ENCODE peak calls at places on chromosomes 16 and 17, in six cellular contexts. P is activated naive CD8-positive, alpha-beta T cell treated with anti-CD3 and anti-CD28 coated beads, Interleukin-2, amount 10 ng/mL, durations not matched to agents 7 days and 5 days; M is stomach; S is progenitor cell of endocrine pancreas; R is PC-9; J is HT-29. D is an unnamed sample.

GRCh38 chr16:4936181-4936990 is 562 bp downstream of the PPL start:
- DNase-seq in P (no peak), M (peak), S (peak), R (peak), J (peak), D (peak)

GRCh38 chr17:55053855-55054254 is 85.3 kb downstream of the STXBP4 start:
- DNase-seq in P (no peak), M (no peak), S (no peak), R (no peak), J (peak), D (no peak)

GRCh38 chr17:80475949-80476876 is at the start of gene NPTX1:
- DNase-seq in P (peak), M (no peak), S (no peak), R (no peak), J (no peak), D (no peak)

GRCh38 chr17:6069611-6070279 is 434 bp upstream of the WSCD1 start:
- DNase-seq in P (no peak), M (no peak), S (no peak), R (no peak), J (no peak), D (no peak)

GRCh38 chr16:26197707-26198106 is 505.9 kb downstream of the HS3ST4 start:
- DNase-seq in P (no peak), M (no peak), S (no peak), R (no peak), J (no peak), D (no peak)

GRCh38 chr17:29215717-29216116 is 30.9 kb upstream of the CRYBA1 start:
- DNase-seq in P (no peak), M (no peak), S (no peak), R (no peak), J (no peak), D (no peak)

GRCh38 chr17:17523714-17524075 is 27.5 kb upstream of the RASD1 start:
- DNase-seq in P (no peak), M (no peak), S (no peak), R (no peak), J (no peak), D (no peak)

GRCh38 chr16:89449726-89450335 is 40.5 kb downstream of the ANKRD11 start:
- DNase-seq in P (no peak), M (no peak), S (no peak), R (peak), J (no peak), D (no peak)

GRCh38 chr17:16486373-16487250 is 5.4 kb downstream of the LRRC75A start:
- DNase-seq in P (no peak), M (peak), S (no peak), R (no peak), J (peak), D (no peak)

GRCh38 chr17:46122486-46122871 is 70.8 kb downstream of the KANSL1 start:
- DNase-seq in P (no peak), M (no peak), S (no peak), R (no peak), J (no peak), D (no peak)

GRCh38 chr16:1309888-1310831 is 724 bp downstream of the UBE2I start:
- DNase-seq in P (peak), M (peak), S (no peak), R (no peak), J (no peak), D (no peak)

GRCh38 chr16:80463303-80463702 is 77.5 kb upstream of the DYNLRB2 start:
- DNase-seq in P (no peak), M (no peak), S (no peak), R (no peak), J (peak), D (peak)

GRCh38 chr16:68380676-68381362 is 67.5 kb downstream of the SMPD3 start:
- DNase-seq in P (no peak), M (no peak), S (no peak), R (no peak), J (no peak), D (no peak)

GRCh38 chr17:77253611-77254051 is 112.9 kb downstream of the SEC14L1 start:
- DNase-seq in P (no peak), M (no peak), S (no peak), R (peak), J (peak), D (no peak)

GRCh38 chr17:28498652-28499365 is 7.3 kb upstream of the FOXN1 start:
- DNase-seq in P (no peak), M (no peak), S (no peak), R (no peak), J (no peak), D (no peak)

GRCh38 chr16:29147710-29148425 is 163.0 kb downstream of the LAT start:
- DNase-seq in P (no peak), M (no peak), S (no peak), R (no peak), J (no peak), D (no peak)

GRCh38 chr17:41444186-41444585 is 3.4 kb upstream of the KRT38 start:
- DNase-seq in P (no peak), M (no peak), S (no peak), R (no peak), J (no peak), D (no peak)

GRCh38 chr16:63466-63865 is 9.0 kb downstream of the RHBDF1 start:
- DNase-seq in P (no peak), M (no peak), S (no peak), R (no peak), J (no peak), D (no peak)

GRCh38 chr16:6195966-6196365 is 1098.4 kb upstream of the EEF2KMT start:
- DNase-seq in P (no peak), M (no peak), S (no peak), R (no peak), J (no peak), D (no peak)

GRCh38 chr16:4602330-4602729 is 12.4 kb downstream of the UBALD1 start:
- DNase-seq in P (no peak), M (no peak), S (no peak), R (no peak), J (no peak), D (no peak)

GRCh38 chr16:15440852-15441251 is 6.5 kb downstream of the BMERB1 start:
- DNase-seq in P (no peak), M (no peak), S (no peak), R (peak), J (no peak), D (no peak)

GRCh38 chr16:2757344-2757743 is 4.9 kb downstream of the SRRM2 start:
- DNase-seq in P (no peak), M (no peak), S (no peak), R (no peak), J (no peak), D (no peak)

GRCh38 chr16:26762596-26762995 is 304.1 kb upstream of the C16orf82 start:
- DNase-seq in P (no peak), M (no peak), S (no peak), R (no peak), J (no peak), D (no peak)

GRCh38 chr17:10744509-10745000 is 14.7 kb upstream of the TMEM220 start:
- DNase-seq in P (no peak), M (peak), S (no peak), R (no peak), J (no peak), D (peak)

GRCh38 chr16:56744996-56745640 is 15.2 kb downstream of the NUP93 start:
- DNase-seq in P (no peak), M (no peak), S (no peak), R (no peak), J (no peak), D (peak)

GRCh38 chr16:73025506-73026131 is 22.3 kb downstream of the ZFHX3 start:
- DNase-seq in P (no peak), M (no peak), S (no peak), R (no peak), J (no peak), D (no peak)

GRCh38 chr17:6592193-6592592 is 35.8 kb upstream of the PITPNM3 start:
- DNase-seq in P (no peak), M (no peak), S (no peak), R (no peak), J (peak), D (peak)

GRCh38 chr16:88691924-88692560 is 5.7 kb upstream of the SNAI3 start:
- DNase-seq in P (peak), M (no peak), S (no peak), R (no peak), J (no peak), D (no peak)

GRCh38 chr16:25488435-25488834 is 203.3 kb upstream of the HS3ST4 start:
- DNase-seq in P (no peak), M (no peak), S (no peak), R (no peak), J (no peak), D (no peak)

GRCh38 chr17:51718945-51719344 is 439.6 kb downstream of the CA10 start:
- DNase-seq in P (no peak), M (no peak), S (no peak), R (no peak), J (no peak), D (no peak)

GRCh38 chr16:29940656-29941055 is 14.6 kb upstream of the KCTD13 start:
- DNase-seq in P (no peak), M (no peak), S (no peak), R (no peak), J (no peak), D (no peak)

GRCh38 chr17:74085434-74085833 is 118.0 kb upstream of the RPL38 start:
- DNase-seq in P (no peak), M (no peak), S (no peak), R (no peak), J (peak), D (no peak)

GRCh38 chr16:17784073-17784472 is 313.3 kb upstream of the XYLT1 start:
- DNase-seq in P (no peak), M (no peak), S (no peak), R (no peak), J (peak), D (no peak)

GRCh38 chr17:18277076-18277475 is 16.6 kb downstream of the MIEF2 start:
- DNase-seq in P (no peak), M (no peak), S (no peak), R (no peak), J (no peak), D (no peak)

GRCh38 chr16:83517398-83517797 is 290.4 kb upstream of the HSBP1 start:
- DNase-seq in P (no peak), M (no peak), S (no peak), R (no peak), J (peak), D (no peak)

GRCh38 chr16:49158029-49158642 is 123.5 kb downstream of the CBLN1 start:
- DNase-seq in P (no peak), M (no peak), S (peak), R (no peak), J (peak), D (peak)

GRCh38 chr17:18331879-18332278 is 16.8 kb downstream of the SMCR8 start:
- DNase-seq in P (no peak), M (no peak), S (no peak), R (no peak), J (no peak), D (no peak)

GRCh38 chr16:80084163-80084562 is 456.6 kb upstream of the DYNLRB2 start:
- DNase-seq in P (no peak), M (no peak), S (no peak), R (no peak), J (no peak), D (no peak)

GRCh38 chr16:54798267-54798666 is 132.4 kb upstream of the IRX5 start:
- DNase-seq in P (no peak), M (no peak), S (no peak), R (no peak), J (no peak), D (no peak)